ENCODE peak calls at places on chromosomes 3 and 15, in five cellular contexts. One of them, this sample, is unnamed.

GRCh38 chr15:70636540-70637165 is 126.7 kb downstream of the UACA start:
- DNase-seq in HTR-8/SVneo: peak; percentile 51
- DNase-seq in activated effector memory CD4-positive, alpha-beta T cell treated with Interleukin-2 at 50 U/mL for 16 hours: no peak
- DNase-seq in activated CD4-positive, alpha-beta T cell treated with anti-CD3 and anti-CD28 coated beads for 48 hours: no peak
- DNase-seq in cerebellar cortex: peak; percentile 48
- DNase-seq in this sample: no peak

GRCh38 chr15:65829150-65829764 is 37.2 kb upstream of the DENND4A start:
- DNase-seq in HTR-8/SVneo: peak; percentile 39
- DNase-seq in activated effector memory CD4-positive, alpha-beta T cell treated with Interleukin-2 at 50 U/mL for 16 hours: no peak
- DNase-seq in cerebellar cortex: peak; percentile 57
- DNase-seq in activated CD4-positive, alpha-beta T cell treated with anti-CD3 and anti-CD28 coated beads for 48 hours: peak; percentile 22
- DNase-seq in this sample: no peak

GRCh38 chr15:50259276-50259675 is 6.2 kb downstream of the HDC start:
- DNase-seq in activated CD4-positive, alpha-beta T cell treated with anti-CD3 and anti-CD28 coated beads for 48 hours: no peak
- DNase-seq in cerebellar cortex: no peak
- DNase-seq in HTR-8/SVneo: no peak
- DNase-seq in activated effector memory CD4-positive, alpha-beta T cell treated with Interleukin-2 at 50 U/mL for 16 hours: no peak
- DNase-seq in this sample: no peak

GRCh38 chr3:27945229-27945628 is 223.1 kb upstream of the EOMES start:
- DNase-seq in activated CD4-positive, alpha-beta T cell treated with anti-CD3 and anti-CD28 coated beads for 48 hours: no peak
- DNase-seq in HTR-8/SVneo: no peak
- DNase-seq in cerebellar cortex: no peak
- DNase-seq in activated effector memory CD4-positive, alpha-beta T cell treated with Interleukin-2 at 50 U/mL for 16 hours: no peak
- DNase-seq in this sample: no peak

GRCh38 chr3:196634224-196634623 is 5.3 kb upstream of the NRROS start:
- DNase-seq in activated effector memory CD4-positive, alpha-beta T cell treated with Interleukin-2 at 50 U/mL for 16 hours: no peak
- DNase-seq in cerebellar cortex: no peak
- DNase-seq in HTR-8/SVneo: no peak
- DNase-seq in activated CD4-positive, alpha-beta T cell treated with anti-CD3 and anti-CD28 coated beads for 48 hours: no peak
- DNase-seq in this sample: no peak

GRCh38 chr3:32334675-32335074 is 57.0 kb upstream of the CMTM7 start:
- DNase-seq in cerebellar cortex: no peak
- DNase-seq in activated CD4-positive, alpha-beta T cell treated with anti-CD3 and anti-CD28 coated beads for 48 hours: peak; percentile 67
- DNase-seq in activated effector memory CD4-positive, alpha-beta T cell treated with Interleukin-2 at 50 U/mL for 16 hours: peak; percentile 55
- DNase-seq in HTR-8/SVneo: no peak
- DNase-seq in this sample: no peak

GRCh38 chr3:32493437-32494414 is 8.9 kb downstream of the CMTM6 start:
- DNase-seq in activated CD4-positive, alpha-beta T cell treated with anti-CD3 and anti-CD28 coated beads for 48 hours: no peak
- DNase-seq in cerebellar cortex: no peak
- DNase-seq in HTR-8/SVneo: no peak
- DNase-seq in activated effector memory CD4-positive, alpha-beta T cell treated with Interleukin-2 at 50 U/mL for 16 hours: no peak
- DNase-seq in this sample: no peak

GRCh38 chr3:10370429-10370828 is 49.5 kb upstream of the SEC13 start:
- DNase-seq in HTR-8/SVneo: no peak
- DNase-seq in activated effector memory CD4-positive, alpha-beta T cell treated with Interleukin-2 at 50 U/mL for 16 hours: no peak
- DNase-seq in cerebellar cortex: peak; percentile 57
- DNase-seq in activated CD4-positive, alpha-beta T cell treated with anti-CD3 and anti-CD28 coated beads for 48 hours: peak; percentile 30
- DNase-seq in this sample: no peak

GRCh38 chr3:71646971-71647370 is 63.4 kb upstream of the FOXP1 start:
- DNase-seq in cerebellar cortex: no peak
- DNase-seq in activated effector memory CD4-positive, alpha-beta T cell treated with Interleukin-2 at 50 U/mL for 16 hours: no peak
- DNase-seq in HTR-8/SVneo: no peak
- DNase-seq in activated CD4-positive, alpha-beta T cell treated with anti-CD3 and anti-CD28 coated beads for 48 hours: no peak
- DNase-seq in this sample: no peak

GRCh38 chr3:65939841-65940246 is 98.9 kb downstream of the MAGI1 start:
- DNase-seq in HTR-8/SVneo: no peak
- DNase-seq in cerebellar cortex: no peak
- DNase-seq in activated effector memory CD4-positive, alpha-beta T cell treated with Interleukin-2 at 50 U/mL for 16 hours: no peak
- DNase-seq in activated CD4-positive, alpha-beta T cell treated with anti-CD3 and anti-CD28 coated beads for 48 hours: no peak
- DNase-seq in this sample: no peak

GRCh38 chr3:33940149-33940548 is 141.7 kb downstream of the PDCD6IP start:
- DNase-seq in activated CD4-positive, alpha-beta T cell treated with anti-CD3 and anti-CD28 coated beads for 48 hours: peak; percentile 22
- DNase-seq in activated effector memory CD4-positive, alpha-beta T cell treated with Interleukin-2 at 50 U/mL for 16 hours: no peak
- DNase-seq in HTR-8/SVneo: no peak
- DNase-seq in cerebellar cortex: no peak
- DNase-seq in this sample: no peak

GRCh38 chr3:44056446-44057240 is 185.0 kb upstream of the TOPAZ1 start:
- DNase-seq in cerebellar cortex: no peak
- DNase-seq in activated CD4-positive, alpha-beta T cell treated with anti-CD3 and anti-CD28 coated beads for 48 hours: no peak
- DNase-seq in HTR-8/SVneo: no peak
- DNase-seq in activated effector memory CD4-positive, alpha-beta T cell treated with Interleukin-2 at 50 U/mL for 16 hours: no peak
- DNase-seq in this sample: no peak

GRCh38 chr3:78495326-78495725 is 1272.5 kb downstream of the ROBO1 start:
- DNase-seq in HTR-8/SVneo: no peak
- DNase-seq in activated CD4-positive, alpha-beta T cell treated with anti-CD3 and anti-CD28 coated beads for 48 hours: no peak
- DNase-seq in activated effector memory CD4-positive, alpha-beta T cell treated with Interleukin-2 at 50 U/mL for 16 hours: no peak
- DNase-seq in cerebellar cortex: peak; percentile 76
- DNase-seq in this sample: no peak

This sample was measured in progenitor cell of endocrine pancreas.